ENCODE peak calls at places on chromosomes 7 and 10, in five cellular contexts. O is Peyer's patch, C is HepG2, H is PC-3, T is mesendoderm. D is an unnamed sample.

GRCh38 chr10:4083509-4084003 is 298.5 kb upstream of the KLF6 start:
- DNase-seq in T (peak; percentile 96), O (no peak), H (no peak), C (no peak), D (no peak)

GRCh38 chr10:22029450-22030236 is 26.1 kb upstream of the DNAJC1 start:
- DNase-seq in H (no peak), T (no peak), C (no peak), O (no peak), D (peak; percentile 5)

GRCh38 chr10:4824791-4825310 is 1.2 kb upstream of the AKR1E2 start:
- DNase-seq in H (no peak), O (no peak), T (no peak), C (no peak), D (no peak)

GRCh38 chr7:139753693-139754111 is 24.1 kb downstream of the HIPK2 start:
- DNase-seq in O (no peak), T (no peak), H (no peak), C (no peak), D (no peak)

GRCh38 chr10:119316729-119317097 is 109.3 kb downstream of the GRK5 start:
- DNase-seq in T (peak; percentile 92), O (no peak), C (peak; percentile 89), H (peak; percentile 73), D (peak; percentile 63)

GRCh38 chr7:77352688-77353406 is 63.3 kb downstream of the GSAP start:
- DNase-seq in O (no peak), H (no peak), C (no peak), T (no peak), D (peak; percentile 64)

GRCh38 chr10:31101123-31101522 is 69.5 kb upstream of the ZNF438 start:
- DNase-seq in O (no peak), C (no peak), H (peak; percentile 80), T (no peak), D (peak; percentile 94)

GRCh38 chr10:72365106-72365505 is 10.4 kb upstream of the DNAJB12 start:
- DNase-seq in T (no peak), O (no peak), H (no peak), C (no peak), D (no peak)

GRCh38 chr10:105797234-105797890 is 1156.3 kb downstream of the SORCS3 start:
- DNase-seq in C (peak; percentile 8), O (no peak), H (peak; percentile 58), T (peak; percentile 56), D (peak; percentile 48)

GRCh38 chr7:130994378-130995115 is 260.5 kb upstream of the KLF14 start:
- DNase-seq in T (no peak), O (no peak), C (no peak), H (no peak), D (peak; percentile 77)

GRCh38 chr10:103238506-103239252 is 7.0 kb upstream of the RPEL1 start:
- DNase-seq in T (peak; percentile 91), C (peak; percentile 63), H (peak; percentile 94), O (peak; percentile 86), D (peak; percentile 49)

GRCh38 chr7:30524545-30524944 is 19.9 kb upstream of the GGCT start:
- DNase-seq in T (no peak), C (peak; percentile 52), O (no peak), H (peak; percentile 73), D (no peak)

GRCh38 chr10:97889461-97890265 is 40.0 kb downstream of the GOLGA7B start:
- DNase-seq in O (no peak), C (no peak), T (peak; percentile 92), H (peak; percentile 92), D (peak; percentile 87)

GRCh38 chr10:76122056-76122455 is 690.6 kb downstream of the LRMDA start:
- DNase-seq in O (no peak), C (no peak), H (no peak), T (no peak), D (no peak)

GRCh38 chr10:74306227-74306982 is 155.4 kb downstream of the ADK start:
- DNase-seq in O (no peak), C (no peak), T (no peak), H (no peak), D (no peak)

GRCh38 chr10:104274762-104275721 is 6.1 kb downstream of the GSTO2 start:
- DNase-seq in C (no peak), T (peak; percentile 78), H (peak; percentile 63), O (peak; percentile 68), D (peak; percentile 72)

GRCh38 chr7:158951725-158952124 is 95.4 kb downstream of the DYNC2I1 start:
- DNase-seq in T (no peak), H (no peak), C (no peak), O (no peak), D (no peak)

GRCh38 chr7:158952776-158953175 is 96.4 kb downstream of the DYNC2I1 start:
- DNase-seq in O (no peak), H (no peak), C (no peak), T (no peak), D (no peak)

GRCh38 chr7:158949359-158949758 is 93.0 kb downstream of the DYNC2I1 start:
- DNase-seq in H (no peak), T (no peak), C (no peak), O (no peak), D (no peak)

GRCh38 chr7:158948376-158948775 is 92.0 kb downstream of the DYNC2I1 start:
- DNase-seq in O (no peak), C (no peak), H (no peak), T (no peak), D (no peak)

GRCh38 chr7:158950914-158951635 is 94.7 kb downstream of the DYNC2I1 start:
- DNase-seq in C (no peak), O (no peak), H (no peak), T (no peak), D (no peak)
- H3K27ac ChIP-seq in C (no peak overlapping the region), O (no peak overlapping the region), H (no peak overlapping the region), T (no peak overlapping the region), D (no peak overlapping the region)

GRCh38 chr7:69722836-69723235 is 124.6 kb downstream of the AUTS2 start:
- DNase-seq in C (no peak), T (no peak), O (no peak), H (no peak), D (peak; percentile 1)
- H3K27ac ChIP-seq in C (no peak overlapping the region), T (no peak overlapping the region), O (no peak overlapping the region), H (no peak overlapping the region), D (no peak overlapping the region)

GRCh38 chr7:2175091-2175490 is 57.7 kb downstream of the MAD1L1 start:
- DNase-seq in C (no peak), T (peak; percentile 66), O (no peak), H (no peak), D (no peak)
- H3K27ac ChIP-seq in C (no peak overlapping the region), T (no peak overlapping the region), O (no peak overlapping the region), H (peak overlapping the region; percentile 57), D (no peak overlapping the region)

GRCh38 chr7:105530126-105530525 is 1.9 kb upstream of the RINT1 start:
- DNase-seq in T (no peak), C (no peak), O (no peak), H (no peak), D (no peak)
- H3K27ac ChIP-seq in T (no peak overlapping the region), C (no peak overlapping the region), O (no peak overlapping the region), H (no peak overlapping the region), D (no peak overlapping the region)

DNA sequence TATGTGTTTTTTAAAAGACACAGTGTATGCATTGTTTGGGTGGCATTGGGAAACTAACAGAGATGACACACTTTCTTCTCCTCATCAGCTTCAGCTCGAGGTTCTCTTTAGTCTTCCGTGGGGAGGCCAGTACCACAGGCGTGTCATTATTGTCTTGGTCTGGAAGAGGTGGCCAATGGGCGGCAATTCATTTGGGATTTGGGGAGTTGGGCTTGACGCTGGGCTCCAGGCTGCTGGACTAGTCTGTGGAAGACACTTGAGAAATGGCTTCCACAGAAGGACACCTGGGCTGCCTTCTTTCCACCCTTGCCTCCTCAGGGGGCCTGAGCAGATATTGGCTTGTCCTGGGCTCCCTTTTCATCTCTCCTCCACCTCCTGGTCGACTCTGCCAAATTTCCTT is 192.2 kb downstream of the SH2D4B start:
- DNase-seq in C (no peak), T (no peak), H (no peak), O (no peak), D (no peak)
- H3K27ac ChIP-seq in C (no peak overlapping the region), T (no peak overlapping the region), H (no peak overlapping the region), O (no peak overlapping the region), D (no peak overlapping the region)

DNA sequence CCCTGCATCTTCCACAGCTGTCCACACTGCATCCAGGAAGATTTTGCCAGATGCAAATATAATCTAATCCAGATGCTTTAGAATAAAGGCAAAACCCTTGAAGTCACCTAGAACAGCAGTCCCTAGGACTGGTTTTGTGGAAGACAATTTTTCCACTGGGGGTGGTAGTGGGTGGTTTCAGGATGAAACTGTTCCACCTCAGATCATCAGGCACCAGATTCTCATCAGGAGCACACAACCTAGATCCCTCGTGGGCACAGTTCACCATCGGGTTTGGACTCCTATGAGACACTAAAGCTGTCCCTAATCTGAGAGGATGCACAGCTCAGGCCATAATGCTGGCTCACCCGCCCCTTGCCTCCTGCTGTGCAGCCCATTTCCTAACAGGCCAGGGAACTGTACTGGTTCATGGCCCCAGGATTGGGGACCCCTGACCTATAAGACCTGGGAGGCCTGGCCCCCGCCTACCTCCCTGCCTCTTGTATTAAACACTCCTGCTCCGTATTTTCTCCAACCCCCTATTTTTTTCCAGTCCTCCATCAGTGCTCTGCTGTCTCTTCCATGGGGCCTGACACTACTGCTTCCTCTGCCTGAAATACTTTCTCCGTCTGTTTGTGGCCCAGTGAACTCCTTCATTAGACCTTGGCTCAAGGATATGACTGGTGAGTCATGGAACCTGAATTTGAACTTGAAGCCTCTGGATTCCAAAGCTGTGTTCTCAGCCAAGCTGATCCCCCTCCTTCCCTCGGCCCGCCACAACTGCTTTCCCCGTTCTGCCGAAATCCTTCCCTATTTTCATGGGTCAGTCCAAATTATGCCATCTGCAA is 79.9 kb upstream of the RHEB start:
- DNase-seq in T (peak; percentile 87), H (peak; percentile 87), C (no peak), O (peak; percentile 58), D (peak; percentile 69)
- H3K27ac ChIP-seq in T (no peak overlapping the region), H (peak overlapping the region; percentile 72), C (no peak overlapping the region), O (peak overlapping the region; percentile 77), D (peak overlapping the region; percentile 92)